ENCODE peak calls at places on chromosomes 5 and 9, in six cellular contexts. One of them, this sample, is unnamed.

GRCh38 chr9:113742878-113743277 is 133.2 kb upstream of the ZNF618 start:
- DNase-seq in stimulated activated naive CD4-positive, alpha-beta T cell: no peak
- DNase-seq in hippocampal formation: no peak
- DNase-seq in NCI-H524: no peak
- DNase-seq in lower leg skin: no peak
- DNase-seq in activated T-helper 1 cell treated with anti-CD3 and anti-CD28 coated beads, Interleukin-2, amount 50 U/mL, for 16 hours: no peak
- DNase-seq in this sample: no peak

GRCh38 chr9:2257530-2257929 is 242.4 kb downstream of the SMARCA2 start:
- DNase-seq in NCI-H524: no peak
- DNase-seq in lower leg skin: no peak
- DNase-seq in stimulated activated naive CD4-positive, alpha-beta T cell: no peak
- DNase-seq in hippocampal formation: no peak
- DNase-seq in activated T-helper 1 cell treated with anti-CD3 and anti-CD28 coated beads, Interleukin-2, amount 50 U/mL, for 16 hours: no peak
- DNase-seq in this sample: no peak

GRCh38 chr5:61933787-61934626 is 372.0 kb upstream of the KIF2A start:
- DNase-seq in stimulated activated naive CD4-positive, alpha-beta T cell: no peak
- DNase-seq in activated T-helper 1 cell treated with anti-CD3 and anti-CD28 coated beads, Interleukin-2, amount 50 U/mL, for 16 hours: no peak
- DNase-seq in hippocampal formation: peak
- DNase-seq in NCI-H524: peak
- DNase-seq in lower leg skin: no peak
- DNase-seq in this sample: peak

GRCh38 chr9:20622330-20623020 is at the start of gene MLLT3:
- DNase-seq in stimulated activated naive CD4-positive, alpha-beta T cell: peak
- DNase-seq in activated T-helper 1 cell treated with anti-CD3 and anti-CD28 coated beads, Interleukin-2, amount 50 U/mL, for 16 hours: peak
- DNase-seq in NCI-H524: peak
- DNase-seq in lower leg skin: peak
- DNase-seq in hippocampal formation: peak
- DNase-seq in this sample: peak

GRCh38 chr9:108156270-108156998 is 666.9 kb upstream of the KLF4 start:
- DNase-seq in stimulated activated naive CD4-positive, alpha-beta T cell: no peak
- DNase-seq in hippocampal formation: no peak
- DNase-seq in activated T-helper 1 cell treated with anti-CD3 and anti-CD28 coated beads, Interleukin-2, amount 50 U/mL, for 16 hours: no peak
- DNase-seq in NCI-H524: no peak
- DNase-seq in lower leg skin: no peak
- DNase-seq in this sample: no peak

GRCh38 chr5:61229416-61229815 is 67.1 kb upstream of the SMIM15 start:
- DNase-seq in stimulated activated naive CD4-positive, alpha-beta T cell: no peak
- DNase-seq in lower leg skin: no peak
- DNase-seq in activated T-helper 1 cell treated with anti-CD3 and anti-CD28 coated beads, Interleukin-2, amount 50 U/mL, for 16 hours: no peak
- DNase-seq in hippocampal formation: no peak
- DNase-seq in NCI-H524: no peak
- DNase-seq in this sample: no peak

GRCh38 chr9:99361827-99362226 is 139.7 kb downstream of the SEC61B start:
- DNase-seq in NCI-H524: no peak
- DNase-seq in activated T-helper 1 cell treated with anti-CD3 and anti-CD28 coated beads, Interleukin-2, amount 50 U/mL, for 16 hours: no peak
- DNase-seq in stimulated activated naive CD4-positive, alpha-beta T cell: no peak
- DNase-seq in lower leg skin: no peak
- DNase-seq in hippocampal formation: no peak
- DNase-seq in this sample: peak

GRCh38 chr5:68395844-68396523 is 180.4 kb downstream of the PIK3R1 start:
- DNase-seq in hippocampal formation: no peak
- DNase-seq in activated T-helper 1 cell treated with anti-CD3 and anti-CD28 coated beads, Interleukin-2, amount 50 U/mL, for 16 hours: no peak
- DNase-seq in stimulated activated naive CD4-positive, alpha-beta T cell: no peak
- DNase-seq in NCI-H524: no peak
- DNase-seq in lower leg skin: no peak
- DNase-seq in this sample: no peak

GRCh38 chr5:60810438-60811085 is 33.5 kb downstream of the ELOVL7 start:
- DNase-seq in hippocampal formation: no peak
- DNase-seq in activated T-helper 1 cell treated with anti-CD3 and anti-CD28 coated beads, Interleukin-2, amount 50 U/mL, for 16 hours: no peak
- DNase-seq in NCI-H524: no peak
- DNase-seq in lower leg skin: no peak
- DNase-seq in stimulated activated naive CD4-positive, alpha-beta T cell: no peak
- DNase-seq in this sample: no peak

GRCh38 chr9:130835441-130836298 is 616 bp downstream of the ABL1 start:
- DNase-seq in hippocampal formation: no peak
- DNase-seq in stimulated activated naive CD4-positive, alpha-beta T cell: peak
- DNase-seq in lower leg skin: no peak
- DNase-seq in NCI-H524: peak
- DNase-seq in activated T-helper 1 cell treated with anti-CD3 and anti-CD28 coated beads, Interleukin-2, amount 50 U/mL, for 16 hours: no peak
- DNase-seq in this sample: no peak

GRCh38 chr9:127664678-127665507 is 41.9 kb upstream of the CFAP157 start:
- DNase-seq in stimulated activated naive CD4-positive, alpha-beta T cell: no peak
- DNase-seq in hippocampal formation: peak
- DNase-seq in lower leg skin: no peak
- DNase-seq in activated T-helper 1 cell treated with anti-CD3 and anti-CD28 coated beads, Interleukin-2, amount 50 U/mL, for 16 hours: no peak
- DNase-seq in NCI-H524: no peak
- DNase-seq in this sample: no peak

GRCh38 chr5:112121268-112121667 is 297.8 kb downstream of the EPB41L4A start:
- DNase-seq in activated T-helper 1 cell treated with anti-CD3 and anti-CD28 coated beads, Interleukin-2, amount 50 U/mL, for 16 hours: no peak
- DNase-seq in NCI-H524: no peak
- DNase-seq in lower leg skin: no peak
- DNase-seq in stimulated activated naive CD4-positive, alpha-beta T cell: no peak
- DNase-seq in hippocampal formation: no peak
- DNase-seq in this sample: no peak

This sample was measured in H1.